ENCODE peak calls at places on chromosomes 5 and 9, in six cellular contexts. T, C, B, P, I and Z are unnamed samples.

GRCh38 chr9:15606667-15607472 is 54.0 kb downstream of the CCDC171 start:
- DNase-seq in T (peak; percentile 45), C (peak; percentile 54), B (peak; percentile 58), P (peak; percentile 11), I (no peak), Z (peak; percentile 28)

GRCh38 chr5:1382248-1382700 is 37.4 kb upstream of the CLPTM1L start:
- DNase-seq in T (no peak), C (no peak), B (no peak), P (no peak), I (peak; percentile 35), Z (no peak)

GRCh38 chr5:3346111-3346820 is 249.4 kb upstream of the IRX1 start:
- DNase-seq in T (no peak), C (no peak), B (no peak), P (no peak), I (peak; percentile 20), Z (no peak)

GRCh38 chr5:152689275-152689711 is 284.2 kb upstream of the NMUR2 start:
- DNase-seq in T (peak; percentile 2), C (peak; percentile 25), B (no peak), P (no peak), I (no peak), Z (peak; percentile 15)

GRCh38 chr9:115289757-115290208 is 171.8 kb upstream of the TNC start:
- DNase-seq in T (no peak), C (peak; percentile 80), B (peak; percentile 90), P (no peak), I (no peak), Z (peak; percentile 22)

GRCh38 chr5:173020643-173021042 is 35.5 kb upstream of the CREBRF start:
- DNase-seq in T (no peak), C (peak; percentile 38), B (peak; percentile 49), P (no peak), I (peak; percentile 59), Z (no peak)

GRCh38 chr9:125521462-125522327 is 185.3 kb downstream of the MAPKAP1 start:
- DNase-seq in T (peak; percentile 98), C (peak; percentile 88), B (peak; percentile 96), P (no peak), I (no peak), Z (peak; percentile 95)

GRCh38 chr9:116958886-116959285 is 271.8 kb downstream of the TRIM32 start:
- DNase-seq in T (no peak), C (no peak), B (no peak), P (no peak), I (no peak), Z (no peak)

GRCh38 chr5:15206133-15206532 is 293.8 kb upstream of the FBXL7 start:
- DNase-seq in T (no peak), C (no peak), B (no peak), P (no peak), I (no peak), Z (no peak)

GRCh38 chr9:32502459-32502858 is 23.5 kb downstream of the RIGI start:
- DNase-seq in T (peak; percentile 90), C (peak; percentile 89), B (peak; percentile 86), P (no peak), I (no peak), Z (peak; percentile 97)

GRCh38 chr5:87079219-87079618 is 188.5 kb upstream of the RASA1 start:
- DNase-seq in T (no peak), C (no peak), B (no peak), P (no peak), I (no peak), Z (no peak)

GRCh38 chr5:15731686-15732085 is 231.7 kb downstream of the FBXL7 start:
- DNase-seq in T (no peak), C (peak; percentile 46), B (no peak), P (no peak), I (no peak), Z (no peak)

GRCh38 chr5:97078958-97079357 is 63.5 kb downstream of the LIX1 start:
- DNase-seq in T (peak; percentile 66), C (no peak), B (no peak), P (no peak), I (no peak), Z (no peak)

GRCh38 chr9:95724253-95724991 is 151.1 kb upstream of the ERCC6L2 start:
- DNase-seq in T (no peak), C (no peak), B (no peak), P (no peak), I (no peak), Z (no peak)

GRCh38 chr9:130106860-130107848 is 53.4 kb downstream of the GPR107 start:
- DNase-seq in T (peak; percentile 51), C (peak; percentile 90), B (peak; percentile 93), P (peak; percentile 85), I (peak; percentile 88), Z (no peak)

GRCh38 chr5:98365126-98365525 is 408.3 kb upstream of the RGMB start:
- DNase-seq in T (no peak), C (no peak), B (no peak), P (no peak), I (no peak), Z (no peak)

GRCh38 chr9:132239518-132239917 is 77.7 kb downstream of the NTNG2 start:
- DNase-seq in T (no peak), C (no peak), B (no peak), P (no peak), I (no peak), Z (no peak)

GRCh38 chr9:89808801-89809200 is 204.0 kb downstream of the GADD45G start:
- DNase-seq in T (no peak), C (peak; percentile 48), B (peak; percentile 24), P (no peak), I (no peak), Z (no peak)

GRCh38 chr9:89807682-89808075 is 202.9 kb downstream of the GADD45G start:
- DNase-seq in T (no peak), C (no peak), B (no peak), P (no peak), I (no peak), Z (no peak)

GRCh38 chr9:89806371-89807100 is 201.7 kb downstream of the GADD45G start:
- DNase-seq in T (peak; percentile 44), C (peak; percentile 25), B (peak; percentile 47), P (no peak), I (no peak), Z (peak; percentile 31)

GRCh38 chr9:89807101-89807395 is 202.2 kb downstream of the GADD45G start:
- DNase-seq in T (no peak), C (no peak), B (no peak), P (no peak), I (no peak), Z (no peak)

GRCh38 chr9:89808076-89808701 is 203.4 kb downstream of the GADD45G start:
- DNase-seq in T (no peak), C (peak; percentile 7), B (peak; percentile 54), P (no peak), I (no peak), Z (no peak)
- TF ChIP-seq CTCF in T (no peak), C (no peak), B (peak; percentile 37), P (peak; percentile 51), I (no peak), Z (no peak)

GRCh38 chr9:6552033-6552737 is 93.3 kb downstream of the GLDC start:
- DNase-seq in T (peak; percentile 21), C (peak; percentile 60), B (peak; percentile 83), P (no peak), I (no peak), Z (no peak)
- TF ChIP-seq CTCF in T (peak; percentile 24), C (no peak), B (peak; percentile 54), P (no peak), I (no peak), Z (peak; percentile 5)

GRCh38 chr5:170357853-170358497 is 31.2 kb downstream of the KCNMB1 start:
- DNase-seq in T (no peak), C (no peak), B (no peak), P (no peak), I (peak; percentile 80), Z (no peak)
- TF ChIP-seq CTCF in T (no peak), C (no peak), B (no peak), P (no peak), I (no peak), Z (no peak)

GRCh38 chr9:86321373-86321772 is 32.8 kb downstream of the TUT7 start:
- DNase-seq in T (peak; percentile 22), C (peak; percentile 91), B (peak; percentile 96), P (no peak), I (no peak), Z (peak; percentile 19)

GRCh38 chr9:86324901-86325300 is 29.3 kb downstream of the TUT7 start:
- DNase-seq in T (no peak), C (no peak), B (peak; percentile 51), P (no peak), I (no peak), Z (no peak)

GRCh38 chr9:86326536-86326935 is 27.7 kb downstream of the TUT7 start:
- DNase-seq in T (no peak), C (no peak), B (no peak), P (no peak), I (no peak), Z (no peak)

GRCh38 chr9:86324308-86324707 is 29.9 kb downstream of the TUT7 start:
- DNase-seq in T (no peak), C (peak; percentile 79), B (peak; percentile 94), P (no peak), I (no peak), Z (no peak)

GRCh38 chr9:86322973-86323644 is 31.1 kb downstream of the TUT7 start:
- DNase-seq in T (peak; percentile 22), C (peak; percentile 78), B (peak; percentile 76), P (no peak), I (no peak), Z (peak; percentile 51)
- TF ChIP-seq CTCF in T (no peak), C (no peak), B (no peak), P (no peak), I (no peak), Z (no peak)

DNA sequence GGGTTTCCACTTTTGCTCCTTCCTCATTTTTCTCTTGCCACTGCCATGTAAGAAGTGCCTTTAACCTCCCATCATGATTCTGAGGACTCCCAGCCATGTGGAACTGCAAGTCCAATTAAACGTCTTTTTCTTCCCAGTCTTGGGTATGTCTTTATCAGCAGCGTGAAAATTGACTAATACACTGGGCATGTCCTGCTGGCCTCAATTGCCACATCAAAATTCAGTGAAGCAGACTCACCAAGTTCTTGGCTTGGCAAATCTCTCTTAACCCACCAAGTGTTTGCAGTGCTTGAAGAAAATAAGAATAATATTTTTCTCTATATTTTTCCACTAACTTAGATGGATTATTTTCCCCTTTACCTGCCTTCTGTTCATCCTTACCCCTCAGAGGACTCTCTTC is 212.0 kb downstream of the BRINP1 start:
- DNase-seq in T (no peak), C (no peak), B (no peak), P (no peak), I (no peak), Z (no peak)
- TF ChIP-seq CTCF in T (no peak), C (no peak), B (no peak), P (no peak), I (no peak), Z (no peak)

GRCh38 chr9:114121445-114122151 is 22.5 kb upstream of the KIF12 start:
- DNase-seq in T (no peak), C (no peak), B (no peak), P (no peak), I (no peak), Z (no peak)
- TF ChIP-seq CTCF in T (no peak), C (no peak), B (no peak), P (no peak), I (no peak), Z (no peak)

DNA sequence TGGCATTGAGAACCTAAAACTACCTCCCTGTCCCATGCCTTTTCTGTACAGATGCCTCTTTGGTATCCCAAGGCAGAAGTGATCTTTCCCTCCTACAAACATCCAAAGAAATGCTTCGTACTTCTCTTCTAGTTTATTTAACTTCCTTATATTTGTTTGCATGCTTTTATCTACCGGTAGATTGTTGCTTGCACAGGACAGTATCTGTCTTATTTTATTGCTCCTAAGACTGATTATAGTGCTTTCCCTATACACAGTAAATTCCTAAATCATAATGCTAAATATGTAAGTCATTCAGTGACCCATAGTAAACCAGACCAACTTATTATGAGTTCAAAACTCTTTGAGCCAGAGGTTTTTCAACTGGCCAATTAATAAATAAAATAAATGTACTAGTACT is 156.9 kb downstream of the PRELID2 start:
- DNase-seq in T (no peak), C (no peak), B (no peak), P (no peak), I (no peak), Z (no peak)
- TF ChIP-seq CTCF in T (no peak), C (no peak), B (no peak), P (no peak), I (no peak), Z (no peak)